ENCODE peak calls at places on chromosomes 7 and 10, in ten cellular contexts. O, Q, X, W, P, Y, L, I, K and T are unnamed samples.
A peak's percentile ranks its signal among the peaks of the same experiment; 100 is the strongest.

GRCh38 chr7:12607134-12607533 is 36.6 kb downstream of the SCIN start:
- DNase-seq in O (no peak), K (no peak), X (no peak), W (peak; percentile 96), Y (no peak), Q (no peak), L (no peak), P (no peak), I (no peak), T (peak; percentile 27)

GRCh38 chr10:72039377-72039776 is 49.0 kb downstream of the SPOCK2 start:
- DNase-seq in P (no peak), X (no peak), K (no peak), O (no peak), W (no peak), Y (no peak), L (no peak), Q (no peak), I (no peak), T (no peak)

GRCh38 chr10:19730071-19730470 is 86.2 kb upstream of the PLXDC2 start:
- DNase-seq in O (no peak), K (peak; percentile 86), P (no peak), Y (no peak), L (peak; percentile 71), X (no peak), I (no peak), W (no peak), Q (no peak), T (peak; percentile 82)

GRCh38 chr7:102095933-102096332 is 190.7 kb upstream of the SH2B2 start:
- DNase-seq in Q (no peak), X (no peak), O (peak; percentile 18), W (no peak), I (no peak), P (no peak), K (no peak), Y (no peak), L (no peak), T (no peak)

GRCh38 chr10:132423966-132424847 is 27.2 kb downstream of the PWWP2B start:
- DNase-seq in Q (no peak), O (no peak), K (no peak), Y (no peak), W (no peak), I (no peak), X (no peak), L (no peak), P (no peak), T (no peak)

GRCh38 chr10:13658864-13659685 is 72.3 kb downstream of the PRPF18 start:
- DNase-seq in Y (no peak), W (no peak), Q (no peak), P (no peak), K (no peak), I (no peak), X (no peak), O (no peak), L (no peak), T (no peak)

GRCh38 chr10:80708185-80708584 is 170.5 kb downstream of the SH2D4B start:
- DNase-seq in Q (no peak), X (no peak), K (no peak), I (no peak), O (no peak), W (no peak), P (no peak), L (no peak), Y (no peak), T (no peak)

GRCh38 chr7:102313997-102314780 is 27.5 kb downstream of the SH2B2 start:
- DNase-seq in W (no peak), I (peak; percentile 27), P (no peak), X (no peak), L (no peak), Q (no peak), Y (no peak), O (no peak), K (no peak), T (no peak)

GRCh38 chr7:128892521-128893250 is 17.8 kb downstream of the KCP start:
- DNase-seq in Y (no peak), L (no peak), I (peak; percentile 59), Q (no peak), O (no peak), P (no peak), K (no peak), W (no peak), X (no peak), T (no peak)

GRCh38 chr10:28632597-28632940 is 44.8 kb upstream of the BAMBI start:
- DNase-seq in P (no peak), K (no peak), Y (no peak), L (no peak), X (no peak), O (no peak), I (no peak), Q (no peak), W (no peak), T (no peak)

GRCh38 chr7:126685018-126685573 is 567.6 kb downstream of the GRM8 start:
- DNase-seq in L (no peak), K (no peak), Q (no peak), P (no peak), W (no peak), I (no peak), Y (no peak), O (no peak), X (no peak), T (no peak)

GRCh38 chr10:93894516-93895378 is 969 bp downstream of the SLC35G1 start:
- DNase-seq in W (no peak), K (peak; percentile 48), Q (no peak), L (no peak), Y (no peak), O (peak; percentile 31), I (peak; percentile 12), P (no peak), X (no peak), T (peak; percentile 8)

GRCh38 chr10:70963271-70963670 is 74.9 kb upstream of the PCBD1 start:
- DNase-seq in X (no peak), I (no peak), W (no peak), Y (no peak), P (no peak), L (no peak), O (no peak), K (no peak), Q (no peak), T (no peak)

GRCh38 chr7:27873981-27874957 is 134.3 kb downstream of the TAX1BP1 start:
- DNase-seq in L (peak; percentile 49), Y (no peak), Q (no peak), P (no peak), I (no peak), K (no peak), X (no peak), W (no peak), O (no peak), T (peak; percentile 85)

GRCh38 chr10:97456034-97456685 is 10.2 kb downstream of the ZDHHC16 start:
- DNase-seq in W (no peak), P (no peak), Q (no peak), I (no peak), K (no peak), Y (no peak), O (no peak), L (no peak), X (no peak), T (peak; percentile 25)

GRCh38 chr10:133357293-133358151 is at the start of gene FUOM:
- DNase-seq in O (peak; percentile 93), K (peak; percentile 91), Y (peak; percentile 68), L (peak; percentile 50), I (peak; percentile 100), Q (peak; percentile 59), P (peak; percentile 90), X (peak; percentile 56), W (no peak), T (no peak)

GRCh38 chr7:98163269-98163668 is 48.0 kb upstream of the BHLHA15 start:
- DNase-seq in W (no peak), I (no peak), L (no peak), Q (no peak), Y (no peak), K (no peak), P (no peak), X (no peak), O (no peak), T (no peak)

GRCh38 chr7:152735443-152736004 is 24.0 kb upstream of the ACTR3B start:
- DNase-seq in X (no peak), K (no peak), I (peak; percentile 41), O (no peak), L (no peak), Q (no peak), Y (no peak), P (no peak), W (no peak), T (no peak)